ENCODE peak calls at places on chromosomes 2 and 18, in ten cellular contexts. W is stimulated activated CD4-positive, alpha-beta T cell treated with anti-CD3 and anti-CD28 coated beads, Interleukin-2, amount 100 ng/mL, for 24 hours; D is NCI-H2081; G is spleen; I is stimulated activated CD8-positive, alpha-beta memory T cell treated with anti-CD3 and anti-CD28 coated beads, Interleukin-2, amount 100 ng/mL, for 48 hours; S is neuronal stem cell; R is astrocyte of the spinal cord; E is CD8-positive, alpha-beta memory T cell; H is amygdala; Z is T-helper 2 cell. V is an unnamed sample.

GRCh38 chr2:7355781-7356180 is 438.6 kb downstream of the RNF144A start:
- DNase-seq in S (no peak), H (no peak), G (no peak), D (no peak), Z (no peak), W (no peak), R (no peak), E (no peak), I (no peak), V (no peak)

GRCh38 chr2:221447310-221447709 is 124.8 kb downstream of the EPHA4 start:
- DNase-seq in E (no peak), H (no peak), I (no peak), G (no peak), W (no peak), R (no peak), D (no peak), S (no peak), Z (no peak), V (peak; percentile 53)

GRCh38 chr2:172462393-172463381 is 35.3 kb downstream of the ITGA6 start:
- DNase-seq in S (no peak), W (peak; percentile 29), D (no peak), I (no peak), Z (no peak), H (no peak), G (no peak), E (no peak), R (no peak), V (no peak)

GRCh38 chr2:218383892-218384519 is 1.9 kb downstream of the SLC11A1 start:
- DNase-seq in E (no peak), H (no peak), Z (no peak), I (no peak), R (no peak), D (no peak), S (no peak), G (peak; percentile 73), W (no peak), V (no peak)

GRCh38 chr2:39128919-39129391 is 8.1 kb upstream of the SOS1 start:
- DNase-seq in R (no peak), I (peak; percentile 51), D (no peak), S (no peak), Z (peak; percentile 61), H (no peak), G (no peak), E (peak; percentile 4), W (peak; percentile 77), V (peak; percentile 64)

GRCh38 chr2:202178342-202178958 is 59.9 kb downstream of the SUMO1 start:
- DNase-seq in S (peak; percentile 71), R (peak; percentile 81), E (peak; percentile 3), H (no peak), D (peak; percentile 33), G (no peak), Z (peak; percentile 6), W (peak; percentile 63), I (peak; percentile 12), V (peak; percentile 66)

GRCh38 chr2:47221956-47222355 is 66.8 kb upstream of the STPG4 start:
- DNase-seq in S (no peak), W (no peak), G (no peak), D (no peak), R (peak; percentile 82), E (no peak), H (no peak), Z (no peak), I (no peak), V (peak; percentile 62)

GRCh38 chr2:8296340-8296739 is 385.5 kb upstream of the ID2 start:
- DNase-seq in D (no peak), E (no peak), G (no peak), W (peak; percentile 44), H (no peak), R (no peak), I (no peak), S (no peak), Z (no peak), V (no peak)

GRCh38 chr2:105455488-105455991 is 56.7 kb upstream of the FHL2 start:
- DNase-seq in D (no peak), S (no peak), I (no peak), R (peak; percentile 99), E (no peak), G (no peak), H (no peak), Z (no peak), W (no peak), V (peak; percentile 98)

GRCh38 chr2:175187378-175187777 is 5.9 kb upstream of the ATP5MC3 start:
- DNase-seq in Z (no peak), I (no peak), H (no peak), R (peak; percentile 17), D (no peak), G (no peak), E (no peak), S (no peak), W (no peak), V (peak; percentile 19)

GRCh38 chr18:56322403-56322802 is 316.0 kb downstream of the TXNL1 start:
- DNase-seq in E (no peak), S (peak; percentile 8), D (no peak), I (no peak), G (no peak), Z (no peak), R (no peak), H (no peak), W (no peak), V (no peak)

GRCh38 chr2:188422726-188423125 is 131.1 kb downstream of the GULP1 start:
- DNase-seq in W (no peak), Z (no peak), R (no peak), E (no peak), I (no peak), G (no peak), S (no peak), H (no peak), D (no peak), V (no peak)

GRCh38 chr2:11914455-11914854 is 168.0 kb downstream of the LPIN1 start:
- DNase-seq in R (peak; percentile 12), I (no peak), G (no peak), E (no peak), W (no peak), S (no peak), Z (no peak), H (no peak), D (no peak), V (peak; percentile 83)

GRCh38 chr2:83081835-83082522 is 1377.1 kb downstream of the SUCLG1 start:
- DNase-seq in H (no peak), Z (no peak), E (no peak), S (no peak), D (peak; percentile 82), I (no peak), W (no peak), G (no peak), R (peak; percentile 69), V (peak; percentile 80)

GRCh38 chr2:98910349-98911125 is 25.5 kb downstream of the CRACDL start:
- DNase-seq in H (no peak), S (no peak), W (no peak), I (no peak), E (no peak), D (no peak), G (peak; percentile 29), R (no peak), Z (no peak), V (no peak)

GRCh38 chr2:125553768-125554167 is 1102.2 kb upstream of the GYPC start:
- DNase-seq in R (no peak), H (no peak), Z (no peak), W (no peak), G (no peak), E (no peak), S (no peak), D (no peak), I (no peak), V (no peak)

GRCh38 chr18:61984293-61984692 is 91.5 kb upstream of the RNF152 start:
- DNase-seq in S (no peak), D (no peak), H (no peak), R (no peak), W (no peak), Z (no peak), E (no peak), I (no peak), G (no peak), V (no peak)

GRCh38 chr2:209872675-209873074 is 101.0 kb downstream of the UNC80 start:
- DNase-seq in E (no peak), D (no peak), S (peak; percentile 82), Z (no peak), W (no peak), I (no peak), G (no peak), H (peak; percentile 3), R (peak; percentile 89), V (peak; percentile 51)

GRCh38 chr18:78915446-78916008 is 64.1 kb upstream of the SALL3 start:
- DNase-seq in S (no peak), R (no peak), G (no peak), I (no peak), Z (no peak), D (no peak), E (no peak), H (no peak), W (no peak), V (no peak)

GRCh38 chr18:59084286-59084779 is 55.4 kb upstream of the SEC11C start:
- DNase-seq in W (peak; percentile 74), R (peak; percentile 74), G (peak; percentile 85), D (peak; percentile 87), I (peak; percentile 55), Z (peak; percentile 50), H (no peak), S (peak; percentile 70), E (peak; percentile 38), V (peak; percentile 75)

GRCh38 chr18:54742120-54742519 is 86.2 kb upstream of the RAB27B start:
- DNase-seq in R (no peak), S (no peak), W (no peak), E (no peak), I (no peak), H (no peak), D (no peak), Z (no peak), G (no peak), V (peak; percentile 50)

GRCh38 chr2:221975151-221975550 is 323.6 kb downstream of the PAX3 start:
- DNase-seq in I (no peak), R (no peak), E (no peak), S (no peak), G (no peak), Z (no peak), H (no peak), W (no peak), D (no peak), V (no peak)

GRCh38 chr2:236667526-236667925 is 97.9 kb downstream of the ACKR3 start:
- DNase-seq in Z (no peak), R (no peak), D (no peak), W (no peak), H (no peak), I (no peak), G (no peak), S (no peak), E (no peak), V (no peak)

GRCh38 chr2:158973111-158973510 is 4.7 kb downstream of the TANC1 start:
- DNase-seq in D (no peak), Z (no peak), R (no peak), I (no peak), G (no peak), H (no peak), E (no peak), W (no peak), S (no peak), V (no peak)

GRCh38 chr2:715847-716573 is 38.8 kb upstream of the TMEM18 start:
- DNase-seq in R (peak; percentile 24), Z (no peak), G (no peak), D (no peak), E (no peak), W (no peak), H (no peak), I (no peak), S (no peak), V (peak; percentile 9)

GRCh38 chr18:44862112-44862511 is 181.4 kb downstream of the SETBP1 start:
- DNase-seq in Z (no peak), E (no peak), D (no peak), H (no peak), R (no peak), W (no peak), S (no peak), G (no peak), I (no peak), V (no peak)

GRCh38 chr18:32701288-32701687 is 71.5 kb downstream of the KLHL14 start:
- DNase-seq in H (no peak), I (no peak), G (no peak), W (no peak), Z (no peak), D (no peak), S (no peak), E (no peak), R (no peak), V (no peak)

GRCh38 chr2:160932960-160933359 is 227.3 kb upstream of the TANK start:
- DNase-seq in I (no peak), G (no peak), Z (no peak), H (no peak), R (no peak), W (no peak), S (no peak), D (no peak), E (no peak), V (peak; percentile 48)